ENCODE peak calls at places on chromosomes 13 and 19, in four cellular contexts. One of them, this sample, is unnamed.

GRCh38 chr19:3589949-3590348 is 4.7 kb downstream of the GIPC3 start:
- DNase-seq in endodermal cell: no peak
- DNase-seq in RWPE2: no peak
- DNase-seq in hepatocyte: no peak
- DNase-seq in this sample: no peak

GRCh38 chr19:12194827-12195500 is 32.1 kb downstream of the ZNF136 start:
- DNase-seq in endodermal cell: no peak
- DNase-seq in RWPE2: peak; percentile 70
- DNase-seq in hepatocyte: no peak
- DNase-seq in this sample: no peak

GRCh38 chr19:1488282-1488601 is 1.9 kb downstream of the PCSK4 start:
- DNase-seq in endodermal cell: no peak
- DNase-seq in RWPE2: no peak
- DNase-seq in hepatocyte: no peak
- DNase-seq in this sample: no peak

GRCh38 chr13:39505151-39505550 is 97.8 kb downstream of the LHFPL6 start:
- DNase-seq in endodermal cell: no peak
- DNase-seq in RWPE2: no peak
- DNase-seq in hepatocyte: no peak
- DNase-seq in this sample: no peak

GRCh38 chr13:29522044-29522685 is 73.3 kb downstream of the SLC7A1 start:
- DNase-seq in endodermal cell: no peak
- DNase-seq in RWPE2: no peak
- DNase-seq in hepatocyte: peak; percentile 34
- DNase-seq in this sample: no peak

GRCh38 chr19:30696514-30696913 is 324.3 kb downstream of the ZNF536 start:
- DNase-seq in endodermal cell: peak; percentile 95
- DNase-seq in RWPE2: no peak
- DNase-seq in hepatocyte: peak; percentile 69
- DNase-seq in this sample: peak; percentile 8

GRCh38 chr19:35153701-35154534 is 617 bp upstream of the FXYD5 start:
- DNase-seq in endodermal cell: peak; percentile 88
- DNase-seq in RWPE2: no peak
- DNase-seq in hepatocyte: peak; percentile 67
- DNase-seq in this sample: peak; percentile 78

GRCh38 chr19:33292595-33293254 is 9.6 kb downstream of the CEBPA start:
- DNase-seq in endodermal cell: no peak
- DNase-seq in RWPE2: no peak
- DNase-seq in hepatocyte: no peak
- DNase-seq in this sample: no peak

GRCh38 chr19:3580156-3580955 is 4.9 kb upstream of the GIPC3 start:
- DNase-seq in endodermal cell: no peak
- DNase-seq in RWPE2: no peak
- DNase-seq in hepatocyte: no peak
- DNase-seq in this sample: no peak

GRCh38 chr13:50319603-50320296 is 304.5 kb downstream of the KCNRG start:
- DNase-seq in endodermal cell: no peak
- DNase-seq in RWPE2: no peak
- DNase-seq in hepatocyte: peak; percentile 30
- DNase-seq in this sample: peak; percentile 70

GRCh38 chr19:50928841-50929240 is 17.6 kb upstream of the KLK4 start:
- DNase-seq in endodermal cell: no peak
- DNase-seq in RWPE2: no peak
- DNase-seq in hepatocyte: no peak
- DNase-seq in this sample: no peak

GRCh38 chr19:36627057-36627456 is 21.9 kb downstream of the ZNF382 start:
- DNase-seq in endodermal cell: no peak
- DNase-seq in RWPE2: no peak
- DNase-seq in hepatocyte: no peak
- DNase-seq in this sample: no peak

GRCh38 chr19:37304190-37304883 is 66.6 kb upstream of the ZNF527 start:
- DNase-seq in endodermal cell: peak; percentile 87
- DNase-seq in RWPE2: no peak
- DNase-seq in hepatocyte: peak; percentile 41
- DNase-seq in this sample: no peak

GRCh38 chr19:46021531-46022041 is 1.3 kb downstream of the PGLYRP1 start:
- DNase-seq in endodermal cell: peak; percentile 58
- DNase-seq in RWPE2: no peak
- DNase-seq in hepatocyte: no peak
- DNase-seq in this sample: no peak

GRCh38 chr19:6030214-6030507 is 52.2 kb upstream of the RANBP3 start:
- DNase-seq in endodermal cell: no peak
- DNase-seq in RWPE2: no peak
- DNase-seq in hepatocyte: no peak
- DNase-seq in this sample: no peak

GRCh38 chr19:13132471-13133166 is 14.6 kb downstream of the NACC1 start:
- DNase-seq in endodermal cell: no peak
- DNase-seq in RWPE2: no peak
- DNase-seq in hepatocyte: peak; percentile 2
- DNase-seq in this sample: no peak

GRCh38 chr13:84192125-84192524 is 309.9 kb upstream of the SLITRK1 start:
- DNase-seq in endodermal cell: no peak
- DNase-seq in RWPE2: no peak
- DNase-seq in hepatocyte: peak; percentile 21
- DNase-seq in this sample: no peak

GRCh38 chr19:46068345-46069258 is 27.8 kb upstream of the IGFL4 start:
- DNase-seq in endodermal cell: no peak
- DNase-seq in RWPE2: peak; percentile 83
- DNase-seq in hepatocyte: peak; percentile 42
- DNase-seq in this sample: no peak

GRCh38 chr13:81872581-81872980 is 1531.7 kb upstream of the SPRY2 start:
- DNase-seq in endodermal cell: peak; percentile 77
- DNase-seq in RWPE2: no peak
- DNase-seq in hepatocyte: peak; percentile 53
- DNase-seq in this sample: no peak

GRCh38 chr13:91804724-91805123 is 406.3 kb downstream of the GPC5 start:
- DNase-seq in endodermal cell: peak; percentile 42
- DNase-seq in RWPE2: no peak
- DNase-seq in hepatocyte: no peak
- DNase-seq in this sample: no peak

GRCh38 chr19:32702010-32702409 is 10.4 kb downstream of the NUDT19 start:
- DNase-seq in endodermal cell: no peak
- DNase-seq in RWPE2: no peak
- DNase-seq in hepatocyte: peak; percentile 49
- DNase-seq in this sample: no peak

GRCh38 chr19:1651548-1652394 is 644 bp downstream of the TCF3 start:
- DNase-seq in endodermal cell: no peak
- DNase-seq in RWPE2: no peak
- DNase-seq in hepatocyte: peak; percentile 75
- DNase-seq in this sample: peak; percentile 59

GRCh38 chr19:35346193-35347052 is 1.3 kb upstream of the FFAR1 start:
- DNase-seq in endodermal cell: peak; percentile 46
- DNase-seq in RWPE2: no peak
- DNase-seq in hepatocyte: no peak
- DNase-seq in this sample: peak; percentile 40

GRCh38 chr13:79540504-79540903 is 59.5 kb downstream of the NDFIP2 start:
- DNase-seq in endodermal cell: no peak
- DNase-seq in RWPE2: no peak
- DNase-seq in hepatocyte: no peak
- DNase-seq in this sample: no peak

GRCh38 chr19:52464798-52465470 is 11.6 kb downstream of the ZNF578 start:
- DNase-seq in endodermal cell: peak; percentile 86
- DNase-seq in RWPE2: no peak
- DNase-seq in hepatocyte: peak; percentile 35
- DNase-seq in this sample: peak; percentile 61
- TF ChIP-seq CTCF in endodermal cell: peak; percentile 85
- TF ChIP-seq CTCF in RWPE2: no peak
- TF ChIP-seq CTCF in hepatocyte: peak; percentile 33
- TF ChIP-seq CTCF in this sample: peak; percentile 66

GRCh38 chr19:29528350-29528945 is 2.7 kb downstream of the VSTM2B start:
- DNase-seq in endodermal cell: peak; percentile 94
- DNase-seq in RWPE2: no peak
- DNase-seq in hepatocyte: peak; percentile 88
- DNase-seq in this sample: no peak
- H3K4me3 ChIP-seq in endodermal cell: peak overlapping the region; percentile 71
- H3K4me3 ChIP-seq in RWPE2: peak overlapping the region; percentile 25
- H3K4me3 ChIP-seq in hepatocyte: peak overlapping the region; percentile 13
- H3K4me3 ChIP-seq in this sample: no peak overlapping the region

GRCh38 chr19:18425515-18426415 is 6.6 kb downstream of the SSBP4 start:
- DNase-seq in endodermal cell: peak; percentile 49
- DNase-seq in RWPE2: no peak
- DNase-seq in hepatocyte: no peak
- DNase-seq in this sample: no peak
- TF ChIP-seq CTCF in endodermal cell: no peak
- TF ChIP-seq CTCF in RWPE2: no peak
- TF ChIP-seq CTCF in hepatocyte: no peak
- TF ChIP-seq CTCF in this sample: no peak

GRCh38 chr13:111211789-111212516 is 96.8 kb downstream of the ARHGEF7 start:
- DNase-seq in endodermal cell: peak; percentile 75
- DNase-seq in RWPE2: no peak
- DNase-seq in hepatocyte: no peak
- DNase-seq in this sample: no peak

GRCh38 chr13:111210945-111211469 is 95.9 kb downstream of the ARHGEF7 start:
- DNase-seq in endodermal cell: no peak
- DNase-seq in RWPE2: no peak
- DNase-seq in hepatocyte: no peak
- DNase-seq in this sample: no peak

GRCh38 chr13:111209613-111210012 is 94.5 kb downstream of the ARHGEF7 start:
- DNase-seq in endodermal cell: no peak
- DNase-seq in RWPE2: no peak
- DNase-seq in hepatocyte: no peak
- DNase-seq in this sample: no peak

GRCh38 chr13:111210082-111210481 is 95.0 kb downstream of the ARHGEF7 start:
- DNase-seq in endodermal cell: no peak
- DNase-seq in RWPE2: no peak
- DNase-seq in hepatocyte: no peak
- DNase-seq in this sample: no peak

GRCh38 chr13:111210488-111210887 is 95.4 kb downstream of the ARHGEF7 start:
- DNase-seq in endodermal cell: no peak
- DNase-seq in RWPE2: no peak
- DNase-seq in hepatocyte: peak; percentile 51
- DNase-seq in this sample: no peak
- H3K4me3 ChIP-seq in endodermal cell: no peak overlapping the region
- H3K4me3 ChIP-seq in RWPE2: no peak overlapping the region
- H3K4me3 ChIP-seq in hepatocyte: no peak overlapping the region
- H3K4me3 ChIP-seq in this sample: no peak overlapping the region

GRCh38 chr19:38952395-38953165 is 21.8 kb downstream of the MRPS12 start:
- DNase-seq in endodermal cell: peak; percentile 81
- DNase-seq in RWPE2: no peak
- DNase-seq in hepatocyte: peak; percentile 56
- DNase-seq in this sample: peak; percentile 41
- TF ChIP-seq CTCF in endodermal cell: peak; percentile 78
- TF ChIP-seq CTCF in RWPE2: peak; percentile 36
- TF ChIP-seq CTCF in hepatocyte: peak; percentile 52
- TF ChIP-seq CTCF in this sample: peak; percentile 60

GRCh38 chr19:41371541-41371940 is 4.8 kb upstream of the TMEM91 start:
- DNase-seq in endodermal cell: no peak
- DNase-seq in RWPE2: no peak
- DNase-seq in hepatocyte: no peak
- DNase-seq in this sample: no peak

GRCh38 chr19:41373993-41374392 is 2.3 kb upstream of the TMEM91 start:
- DNase-seq in endodermal cell: no peak
- DNase-seq in RWPE2: no peak
- DNase-seq in hepatocyte: peak; percentile 87
- DNase-seq in this sample: no peak

GRCh38 chr19:41376241-41376997 is at the start of gene TMEM91:
- DNase-seq in endodermal cell: peak; percentile 89
- DNase-seq in RWPE2: no peak
- DNase-seq in hepatocyte: peak; percentile 52
- DNase-seq in this sample: no peak

GRCh38 chr19:41377977-41378707 is 1.8 kb downstream of the TMEM91 start:
- DNase-seq in endodermal cell: peak; percentile 83
- DNase-seq in RWPE2: no peak
- DNase-seq in hepatocyte: peak; percentile 56
- DNase-seq in this sample: no peak

GRCh38 chr19:41376998-41377365 is 649 bp downstream of the TMEM91 start:
- DNase-seq in endodermal cell: no peak
- DNase-seq in RWPE2: no peak
- DNase-seq in hepatocyte: no peak
- DNase-seq in this sample: no peak
- H3K4me3 ChIP-seq in endodermal cell: peak overlapping the region; percentile 81
- H3K4me3 ChIP-seq in RWPE2: peak overlapping the region; percentile 41
- H3K4me3 ChIP-seq in hepatocyte: peak overlapping the region; percentile 80
- H3K4me3 ChIP-seq in this sample: no peak overlapping the region

GRCh38 chr19:42201489-42202289 is 15.8 kb downstream of the DEDD2 start:
- DNase-seq in endodermal cell: no peak
- DNase-seq in RWPE2: no peak
- DNase-seq in hepatocyte: no peak
- DNase-seq in this sample: no peak

GRCh38 chr19:42198676-42199439 is 18.6 kb downstream of the DEDD2 start:
- DNase-seq in endodermal cell: peak; percentile 84
- DNase-seq in RWPE2: no peak
- DNase-seq in hepatocyte: no peak
- DNase-seq in this sample: peak; percentile 97

GRCh38 chr19:42197375-42197817 is 20.1 kb downstream of the DEDD2 start:
- DNase-seq in endodermal cell: peak; percentile 66
- DNase-seq in RWPE2: no peak
- DNase-seq in hepatocyte: peak; percentile 32
- DNase-seq in this sample: peak; percentile 55

GRCh38 chr19:42200116-42200740 is 17.2 kb downstream of the DEDD2 start:
- DNase-seq in endodermal cell: no peak
- DNase-seq in RWPE2: no peak
- DNase-seq in hepatocyte: no peak
- DNase-seq in this sample: peak; percentile 23

GRCh38 chr19:42199440-42200115 is 17.9 kb downstream of the DEDD2 start:
- DNase-seq in endodermal cell: peak; percentile 86
- DNase-seq in RWPE2: peak; percentile 84
- DNase-seq in hepatocyte: no peak
- DNase-seq in this sample: peak; percentile 93
- TF ChIP-seq CTCF in endodermal cell: no peak
- TF ChIP-seq CTCF in RWPE2: peak; percentile 67
- TF ChIP-seq CTCF in hepatocyte: no peak
- TF ChIP-seq CTCF in this sample: peak; percentile 96